ENCODE peak calls at places on chromosomes 7 and 10, in four cellular contexts. One of them, this sample, is unnamed. For H3K4me1, the result is how much of the 10 kb centered on the place peaks cover.

GRCh38 chr10:17109475-17110207 is 20.0 kb downstream of the CUBN start:
- DNase-seq in GM23338: no peak
- DNase-seq in hepatocyte: no peak
- DNase-seq in HCT116: peak
- DNase-seq in this sample: no peak

GRCh38 chr10:101959349-101959916 is 96.5 kb downstream of the ARMH3 start:
- DNase-seq in GM23338: no peak
- DNase-seq in HCT116: no peak
- DNase-seq in hepatocyte: no peak
- DNase-seq in this sample: no peak

GRCh38 chr7:3846738-3847137 is 545.7 kb downstream of the SDK1 start:
- DNase-seq in hepatocyte: no peak
- DNase-seq in HCT116: no peak
- DNase-seq in GM23338: no peak
- DNase-seq in this sample: no peak

GRCh38 chr7:70599446-70600190 is 532.3 kb upstream of the GALNT17 start:
- DNase-seq in hepatocyte: no peak
- DNase-seq in HCT116: no peak
- DNase-seq in GM23338: peak
- DNase-seq in this sample: no peak

GRCh38 chr7:50068850-50069551 is 24.0 kb downstream of the ZPBP start:
- DNase-seq in HCT116: peak
- DNase-seq in hepatocyte: peak
- DNase-seq in GM23338: peak
- DNase-seq in this sample: peak

GRCh38 chr7:43701502-43701859 is 27.8 kb downstream of the COA1 start:
- DNase-seq in HCT116: no peak
- DNase-seq in GM23338: no peak
- DNase-seq in hepatocyte: no peak
- DNase-seq in this sample: no peak

GRCh38 chr10:10725196-10725595 is 292.5 kb upstream of the CELF2 start:
- DNase-seq in hepatocyte: no peak
- DNase-seq in GM23338: no peak
- DNase-seq in HCT116: no peak
- DNase-seq in this sample: no peak

GRCh38 chr7:17021205-17021604 is 139.4 kb upstream of the AGR3 start:
- DNase-seq in HCT116: no peak
- DNase-seq in hepatocyte: peak
- DNase-seq in GM23338: no peak
- DNase-seq in this sample: no peak

GRCh38 chr7:143408686-143409551 is at the start of gene EPHA1:
- DNase-seq in hepatocyte: peak
- DNase-seq in HCT116: peak
- DNase-seq in GM23338: peak
- DNase-seq in this sample: peak

GRCh38 chr10:6082496-6083395 is 6.1 kb upstream of the RBM17 start:
- DNase-seq in GM23338: no peak
- DNase-seq in HCT116: no peak
- DNase-seq in hepatocyte: no peak
- DNase-seq in this sample: no peak

GRCh38 chr10:1058017-1058416 is 1.8 kb downstream of the WDR37 start:
- DNase-seq in hepatocyte: no peak
- DNase-seq in HCT116: no peak
- DNase-seq in GM23338: no peak
- DNase-seq in this sample: no peak

GRCh38 chr7:22667562-22668239 is 59.3 kb upstream of the IL6 start:
- DNase-seq in hepatocyte: peak
- DNase-seq in HCT116: peak
- DNase-seq in GM23338: peak
- DNase-seq in this sample: no peak

GRCh38 chr7:85175217-85175616 is 11.6 kb downstream of the SEMA3D start:
- DNase-seq in hepatocyte: no peak
- DNase-seq in GM23338: no peak
- DNase-seq in HCT116: no peak
- DNase-seq in this sample: no peak

GRCh38 chr10:128060341-128060851 is 65.8 kb downstream of the MKI67 start:
- DNase-seq in HCT116: no peak
- DNase-seq in hepatocyte: no peak
- DNase-seq in GM23338: no peak
- DNase-seq in this sample: no peak

GRCh38 chr10:3045471-3046209 is 21.7 kb upstream of the PFKP start:
- DNase-seq in hepatocyte: peak
- DNase-seq in GM23338: peak
- DNase-seq in HCT116: no peak
- DNase-seq in this sample: no peak

GRCh38 chr10:119139464-119140067 is 25.9 kb downstream of the SFXN4 start:
- DNase-seq in HCT116: peak
- DNase-seq in GM23338: peak
- DNase-seq in hepatocyte: no peak
- DNase-seq in this sample: no peak

GRCh38 chr7:46586406-46586805 is 665.3 kb upstream of the IGFBP3 start:
- DNase-seq in GM23338: no peak
- DNase-seq in hepatocyte: no peak
- DNase-seq in HCT116: no peak
- DNase-seq in this sample: no peak

GRCh38 chr10:93926613-93927012 is 32.8 kb downstream of the SLC35G1 start:
- DNase-seq in HCT116: no peak
- DNase-seq in GM23338: no peak
- DNase-seq in hepatocyte: no peak
- DNase-seq in this sample: no peak

GRCh38 chr7:2641406-2642393 is 9.9 kb downstream of the TTYH3 start:
- DNase-seq in HCT116: no peak
- DNase-seq in GM23338: peak
- DNase-seq in hepatocyte: peak
- DNase-seq in this sample: no peak

DNA sequence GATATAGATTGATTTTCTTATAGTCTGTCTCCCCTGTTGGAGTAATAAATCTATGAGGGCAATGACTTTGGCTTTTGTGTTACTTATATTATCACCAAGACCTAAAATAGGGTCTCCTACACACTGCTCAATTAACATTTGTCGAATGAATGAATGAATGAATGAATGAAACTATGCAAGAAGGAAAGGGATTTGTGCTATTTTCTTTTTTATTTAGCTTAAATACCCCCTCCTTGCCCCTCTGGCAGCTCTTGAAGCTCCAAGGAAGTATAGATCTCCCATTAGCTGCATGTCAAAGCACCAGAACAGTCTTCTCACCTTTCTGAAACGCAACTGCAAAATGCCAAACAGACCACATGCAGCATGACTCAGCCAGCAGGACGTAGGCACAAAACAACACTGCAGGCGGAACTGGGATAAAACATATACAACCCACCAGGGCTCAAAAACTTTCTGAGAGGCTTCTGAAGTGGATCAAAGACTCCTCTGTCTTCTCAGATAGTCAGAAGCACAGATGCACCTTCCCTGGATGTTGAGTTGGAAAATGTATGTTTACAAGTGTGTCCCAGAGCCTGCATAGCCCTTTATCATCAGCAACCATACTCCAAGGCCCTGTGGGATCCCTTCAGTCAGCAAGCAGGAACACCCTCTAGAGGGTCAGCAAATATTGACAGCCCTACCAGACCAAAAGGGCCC is 187.8 kb downstream of the NPSR1 start:
- DNase-seq in GM23338: peak
- DNase-seq in hepatocyte: no peak
- DNase-seq in HCT116: no peak
- DNase-seq in this sample: no peak
- TF ChIP-seq EZH2phosphoT487 in GM23338: no peak
- TF ChIP-seq EZH2phosphoT487 in hepatocyte: no peak
- TF ChIP-seq EZH2phosphoT487 in HCT116: no peak
- TF ChIP-seq EZH2phosphoT487 in this sample: no peak

GRCh38 chr7:27109533-27110162 is 7.2 kb upstream of the HOXA2 start:
- DNase-seq in hepatocyte: no peak
- DNase-seq in HCT116: no peak
- DNase-seq in GM23338: no peak
- DNase-seq in this sample: no peak

GRCh38 chr7:27107391-27107900 is 5.0 kb upstream of the HOXA2 start:
- DNase-seq in GM23338: no peak
- DNase-seq in hepatocyte: no peak
- DNase-seq in HCT116: no peak
- DNase-seq in this sample: no peak

GRCh38 chr7:27107901-27108381 is 5.5 kb upstream of the HOXA2 start:
- DNase-seq in HCT116: no peak
- DNase-seq in GM23338: peak
- DNase-seq in hepatocyte: no peak
- DNase-seq in this sample: no peak

GRCh38 chr7:27106906-27107250 is 4.4 kb upstream of the HOXA2 start:
- DNase-seq in hepatocyte: no peak
- DNase-seq in HCT116: no peak
- DNase-seq in GM23338: no peak
- DNase-seq in this sample: no peak

GRCh38 chr7:27108390-27109127 is 6.1 kb upstream of the HOXA2 start:
- DNase-seq in GM23338: peak
- DNase-seq in HCT116: no peak
- DNase-seq in hepatocyte: no peak
- DNase-seq in this sample: no peak
- H3K4me1 ChIP-seq in GM23338: under half
- H3K4me1 ChIP-seq in HCT116: under half
- H3K4me1 ChIP-seq in hepatocyte: under half
- H3K4me1 ChIP-seq in this sample: under half

DNA sequence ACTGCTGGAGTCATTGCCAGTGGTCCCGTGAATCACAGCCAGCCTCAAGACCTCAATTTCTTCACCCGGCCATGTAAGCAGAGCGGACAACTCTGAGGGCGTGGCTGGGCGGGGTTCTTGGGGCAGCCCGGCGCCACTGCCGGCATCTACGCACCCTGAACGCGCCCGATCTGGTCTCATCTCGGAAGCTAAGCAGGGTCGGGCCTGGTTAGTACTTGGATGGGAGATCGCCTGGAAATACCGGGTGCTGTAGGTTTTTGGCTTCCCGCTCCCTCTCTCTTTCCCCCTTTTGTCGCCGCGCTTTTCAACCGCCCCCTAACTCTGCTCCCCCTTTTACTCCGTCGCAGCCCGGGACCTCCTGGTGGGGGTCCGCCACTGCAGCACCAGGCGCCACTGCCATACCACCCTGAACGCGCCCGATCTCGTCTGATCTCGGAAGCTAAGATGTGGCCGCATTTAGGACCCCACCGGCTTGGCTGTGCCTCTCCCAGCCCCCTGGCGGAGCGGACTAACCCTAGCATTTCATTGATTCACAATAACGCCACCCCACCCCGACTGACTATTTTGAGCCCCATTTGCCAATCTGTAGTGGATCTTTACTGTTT is 25.3 kb downstream of the GARIN1A start:
- DNase-seq in HCT116: no peak
- DNase-seq in GM23338: peak
- DNase-seq in hepatocyte: peak
- DNase-seq in this sample: no peak
- TF ChIP-seq EZH2phosphoT487 in HCT116: no peak
- TF ChIP-seq EZH2phosphoT487 in GM23338: no peak
- TF ChIP-seq EZH2phosphoT487 in hepatocyte: no peak
- TF ChIP-seq EZH2phosphoT487 in this sample: no peak

GRCh38 chr10:24344695-24345473 is 135.9 kb downstream of the KIAA1217 start:
- DNase-seq in GM23338: no peak
- DNase-seq in HCT116: no peak
- DNase-seq in hepatocyte: no peak
- DNase-seq in this sample: no peak
- H3K4me1 ChIP-seq in GM23338: under half
- H3K4me1 ChIP-seq in HCT116: under half
- H3K4me1 ChIP-seq in hepatocyte: under half
- H3K4me1 ChIP-seq in this sample: under half

GRCh38 chr10:33706191-33706590 is 371.7 kb upstream of the NRP1 start:
- DNase-seq in HCT116: no peak
- DNase-seq in GM23338: no peak
- DNase-seq in hepatocyte: no peak
- DNase-seq in this sample: no peak
- TF ChIP-seq EZH2phosphoT487 in HCT116: no peak
- TF ChIP-seq EZH2phosphoT487 in GM23338: no peak
- TF ChIP-seq EZH2phosphoT487 in hepatocyte: no peak
- TF ChIP-seq EZH2phosphoT487 in this sample: no peak

GRCh38 chr10:22615101-22615500 is 99.3 kb downstream of the PIP4K2A start:
- DNase-seq in GM23338: no peak
- DNase-seq in HCT116: no peak
- DNase-seq in hepatocyte: no peak
- DNase-seq in this sample: no peak

GRCh38 chr10:22619111-22619510 is 95.3 kb downstream of the PIP4K2A start:
- DNase-seq in hepatocyte: no peak
- DNase-seq in GM23338: no peak
- DNase-seq in HCT116: no peak
- DNase-seq in this sample: no peak

GRCh38 chr10:22615819-22616499 is 98.4 kb downstream of the PIP4K2A start:
- DNase-seq in hepatocyte: peak
- DNase-seq in HCT116: no peak
- DNase-seq in GM23338: no peak
- DNase-seq in this sample: peak

GRCh38 chr10:22618081-22618785 is 96.1 kb downstream of the PIP4K2A start:
- DNase-seq in GM23338: no peak
- DNase-seq in hepatocyte: no peak
- DNase-seq in HCT116: peak
- DNase-seq in this sample: no peak

GRCh38 chr10:22617516-22617915 is 96.9 kb downstream of the PIP4K2A start:
- DNase-seq in HCT116: no peak
- DNase-seq in hepatocyte: no peak
- DNase-seq in GM23338: no peak
- DNase-seq in this sample: no peak
- H3K4me1 ChIP-seq in HCT116: half or more
- H3K4me1 ChIP-seq in hepatocyte: under half
- H3K4me1 ChIP-seq in GM23338: half or more
- H3K4me1 ChIP-seq in this sample: under half

GRCh38 chr7:147607151-147607800 is 983.3 kb upstream of the C7orf33 start:
- DNase-seq in HCT116: no peak
- DNase-seq in hepatocyte: no peak
- DNase-seq in GM23338: peak
- DNase-seq in this sample: no peak
- TF ChIP-seq EZH2phosphoT487 in HCT116: no peak
- TF ChIP-seq EZH2phosphoT487 in hepatocyte: no peak
- TF ChIP-seq EZH2phosphoT487 in GM23338: no peak
- TF ChIP-seq EZH2phosphoT487 in this sample: no peak

DNA sequence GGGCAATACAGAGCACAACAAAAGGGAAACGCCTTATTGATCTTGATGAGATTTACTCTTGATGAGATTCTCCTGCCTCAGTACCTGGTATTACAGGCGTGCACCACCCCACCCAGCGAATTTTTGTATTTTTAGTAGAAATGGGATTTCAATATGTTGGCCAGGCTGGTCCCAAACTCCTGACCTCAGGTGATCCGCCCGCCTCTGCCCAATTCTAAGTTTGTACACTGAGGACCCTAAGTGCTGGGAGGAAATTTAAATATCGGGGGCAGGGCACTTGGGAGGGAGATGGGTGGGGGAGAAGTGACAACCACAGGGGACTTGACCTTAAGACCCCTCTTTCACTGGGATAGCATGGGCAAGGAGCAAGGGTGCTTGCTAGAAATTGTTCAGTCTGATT is 14.1 kb downstream of the HNRNPF start:
- DNase-seq in GM23338: no peak
- DNase-seq in hepatocyte: no peak
- DNase-seq in HCT116: no peak
- DNase-seq in this sample: no peak
- H3K4me1 ChIP-seq in GM23338: under half
- H3K4me1 ChIP-seq in hepatocyte: under half
- H3K4me1 ChIP-seq in HCT116: under half
- H3K4me1 ChIP-seq in this sample: under half

GRCh38 chr7:112411186-112411795 is 39.0 kb upstream of the IFRD1 start:
- DNase-seq in hepatocyte: peak
- DNase-seq in GM23338: no peak
- DNase-seq in HCT116: no peak
- DNase-seq in this sample: peak
- TF ChIP-seq EZH2phosphoT487 in hepatocyte: no peak
- TF ChIP-seq EZH2phosphoT487 in GM23338: no peak
- TF ChIP-seq EZH2phosphoT487 in HCT116: no peak
- TF ChIP-seq EZH2phosphoT487 in this sample: no peak

This sample was measured in MM.1S.